ENCODE peak calls at places on chromosomes 11 and 22, in ten cellular contexts. R is kidney tubule cell, V is fibroblast of mammary gland, Q is pulmonary artery endothelial cell, B is KBM-7, L is RWPE1, S is colonic mucosa, N is left ventricle myocardium inferior, I is lower lobe of right lung, O is LoVo. F is an unnamed sample.

GRCh38 chr11:103594283-103594682 is 442.2 kb upstream of the DDI1 start:
- DNase-seq in R (peak), V (no peak), Q (no peak), B (no peak), L (peak), S (no peak), N (no peak), I (no peak), O (no peak), F (no peak)

GRCh38 chr22:39664485-39665200 is 94.1 kb downstream of the CACNA1I start:
- DNase-seq in R (no peak), V (no peak), Q (no peak), B (no peak), L (no peak), S (peak), N (no peak), I (no peak), O (no peak), F (no peak)

GRCh38 chr11:3194016-3194816 is 24.4 kb downstream of the MRGPRG start:
- DNase-seq in R (no peak), V (no peak), Q (no peak), B (no peak), L (no peak), S (no peak), N (no peak), I (no peak), O (no peak), F (no peak)

GRCh38 chr11:132077416-132077815 is 707.0 kb downstream of the NTM start:
- DNase-seq in R (no peak), V (no peak), Q (no peak), B (no peak), L (no peak), S (no peak), N (no peak), I (no peak), O (no peak), F (no peak)

GRCh38 chr11:7448126-7448525 is 37.2 kb upstream of the OLFML1 start:
- DNase-seq in R (no peak), V (no peak), Q (no peak), B (no peak), L (no peak), S (no peak), N (no peak), I (no peak), O (no peak), F (no peak)

GRCh38 chr11:61627831-61628753 is 47.2 kb upstream of the SYT7 start:
- DNase-seq in R (peak), V (peak), Q (peak), B (peak), L (peak), S (peak), N (peak), I (peak), O (peak), F (peak)

GRCh38 chr11:47667555-47667954 is 25.2 kb upstream of the MTCH2 start:
- DNase-seq in R (no peak), V (no peak), Q (no peak), B (no peak), L (no peak), S (no peak), N (no peak), I (no peak), O (no peak), F (no peak)

GRCh38 chr11:124761301-124762021 is 629 bp downstream of the ESAM start:
- DNase-seq in R (no peak), V (no peak), Q (no peak), B (no peak), L (no peak), S (no peak), N (peak), I (no peak), O (no peak), F (no peak)

GRCh38 chr22:40605676-40606250 is 30.8 kb downstream of the MRTFA start:
- DNase-seq in R (no peak), V (no peak), Q (no peak), B (no peak), L (no peak), S (no peak), N (no peak), I (no peak), O (peak), F (no peak)

GRCh38 chr11:65013130-65013691 is 749 bp upstream of the ARL2 start:
- DNase-seq in R (peak), V (peak), Q (peak), B (peak), L (peak), S (peak), N (no peak), I (peak), O (peak), F (peak)

GRCh38 chr22:37088108-37088605 is 21.4 kb downstream of the TMPRSS6 start:
- DNase-seq in R (peak), V (peak), Q (no peak), B (no peak), L (no peak), S (no peak), N (no peak), I (no peak), O (peak), F (no peak)

GRCh38 chr11:36456136-36456535 is 53.9 kb downstream of the TRAF6 start:
- DNase-seq in R (no peak), V (peak), Q (no peak), B (no peak), L (no peak), S (no peak), N (no peak), I (no peak), O (no peak), F (peak)

GRCh38 chr22:25219948-25220442 is 556 bp downstream of the CRYBB2 start:
- DNase-seq in R (no peak), V (no peak), Q (no peak), B (no peak), L (no peak), S (no peak), N (no peak), I (no peak), O (no peak), F (no peak)

GRCh38 chr22:29208879-29209623 is 3.4 kb downstream of the EMID1 start:
- DNase-seq in R (no peak), V (no peak), Q (no peak), B (no peak), L (no peak), S (no peak), N (peak), I (no peak), O (no peak), F (no peak)

GRCh38 chr11:132911186-132911585 is 621.1 kb downstream of the OPCML start:
- DNase-seq in R (peak), V (no peak), Q (no peak), B (no peak), L (peak), S (no peak), N (no peak), I (no peak), O (no peak), F (no peak)

GRCh38 chr11:102476812-102477211 is 24.2 kb upstream of the TMEM123 start:
- DNase-seq in R (peak), V (no peak), Q (no peak), B (peak), L (no peak), S (peak), N (peak), I (no peak), O (peak), F (peak)

GRCh38 chr22:29947410-29948387 is 64.7 kb downstream of the MTMR3 start:
- DNase-seq in R (no peak), V (peak), Q (no peak), B (no peak), L (no peak), S (no peak), N (no peak), I (no peak), O (no peak), F (no peak)

GRCh38 chr11:34250732-34251639 is 106.8 kb downstream of the ABTB2 start:
- DNase-seq in R (peak), V (peak), Q (no peak), B (peak), L (peak), S (peak), N (peak), I (peak), O (peak), F (peak)

GRCh38 chr22:35367331-35367886 is 13.5 kb upstream of the HMOX1 start:
- DNase-seq in R (no peak), V (no peak), Q (no peak), B (peak), L (no peak), S (peak), N (no peak), I (peak), O (no peak), F (no peak)

GRCh38 chr11:15170698-15171097 is 56.0 kb downstream of the INSC start:
- DNase-seq in R (no peak), V (no peak), Q (no peak), B (no peak), L (no peak), S (no peak), N (no peak), I (no peak), O (no peak), F (no peak)

GRCh38 chr22:16601437-16602223 is 9.0 kb upstream of the CCT8L2 start:
- DNase-seq in R (peak), V (no peak), Q (no peak), B (peak), L (no peak), S (no peak), N (peak), I (peak), O (no peak), F (no peak)

GRCh38 chr11:132551011-132551410 is 981.3 kb downstream of the OPCML start:
- DNase-seq in R (no peak), V (no peak), Q (no peak), B (no peak), L (no peak), S (no peak), N (no peak), I (no peak), O (no peak), F (no peak)

F was measured in H4.